ENCODE peak calls at places on chromosomes 1 and 21, in ten cellular contexts. P is mesothelial cell of epicardium; X is Calu3; L is frontal cortex; J is stimulated activated CD4-positive, alpha-beta T cell treated with anti-CD3 and anti-CD28 coated beads, Interleukin-4, amount 100 ng/mL, for 48 hours; N is EL; F is NCI-H1694 treated with DMSO at 0.1 percent for 48 hours; G is IMR-90; H is AG04450; V is HS-27A. Z is an unnamed sample.

GRCh38 chr1:232635778-232636356 is 5.9 kb upstream of the SIPA1L2 start:
- DNase-seq in P (no peak), X (no peak), L (peak), J (no peak), N (peak), F (peak), G (peak), H (peak), V (no peak), Z (peak)

GRCh38 chr1:2229032-2229920 is 1.2 kb downstream of the SKI start:
- DNase-seq in P (peak), X (peak), L (peak), J (no peak), N (peak), F (peak), G (peak), H (no peak), V (no peak), Z (peak)

GRCh38 chr21:34888569-34889286 is 160.4 kb downstream of the RUNX1 start:
- DNase-seq in P (peak), X (peak), L (peak), J (peak), N (peak), F (peak), G (peak), H (peak), V (peak), Z (peak)

GRCh38 chr21:35035116-35035515 is 14.0 kb downstream of the RUNX1 start:
- DNase-seq in P (no peak), X (no peak), L (no peak), J (no peak), N (no peak), F (no peak), G (no peak), H (no peak), V (no peak), Z (no peak)

GRCh38 chr1:201562659-201563405 is 23.9 kb downstream of the NAV1 start:
- DNase-seq in P (peak), X (no peak), L (no peak), J (no peak), N (peak), F (no peak), G (peak), H (peak), V (peak), Z (peak)

GRCh38 chr1:205172729-205173366 is 38.7 kb downstream of the DSTYK start:
- DNase-seq in P (no peak), X (no peak), L (no peak), J (no peak), N (peak), F (no peak), G (peak), H (peak), V (peak), Z (peak)

GRCh38 chr1:93847811-93848288 is 31.2 kb downstream of the DNTTIP2 start:
- DNase-seq in P (peak), X (peak), L (peak), J (peak), N (peak), F (peak), G (peak), H (peak), V (peak), Z (peak)

GRCh38 chr1:150765229-150765976 is at the start of gene CTSS:
- DNase-seq in P (no peak), X (no peak), L (no peak), J (no peak), N (peak), F (no peak), G (peak), H (no peak), V (no peak), Z (peak)

GRCh38 chr1:200530551-200531261 is 89.8 kb downstream of the KIF14 start:
- DNase-seq in P (no peak), X (no peak), L (no peak), J (no peak), N (no peak), F (no peak), G (no peak), H (no peak), V (no peak), Z (no peak)

Z was measured in GM23248.